ENCODE peak calls at places on chromosomes 7 and 10, in five cellular contexts. I, B, F, Z and R are unnamed samples.

GRCh38 chr10:88946965-88947590 is 5.5 kb downstream of the ACTA2 start:
- DNase-seq in I (no peak), F (no peak), B (no peak), Z (no peak), R (no peak)

GRCh38 chr7:44961844-44962482 is 16.9 kb downstream of the MYO1G start:
- DNase-seq in I (no peak), F (no peak), B (no peak), Z (no peak), R (no peak)

GRCh38 chr7:278081-278480 is 11.9 kb upstream of the FOXL3 start:
- DNase-seq in F (no peak), Z (no peak), I (no peak), B (no peak), R (no peak)

GRCh38 chr7:116732788-116733709 is 61.1 kb downstream of the MET start:
- DNase-seq in F (no peak), I (no peak), Z (no peak), B (peak), R (no peak)

GRCh38 chr7:158847451-158847866 is 8.9 kb upstream of the DYNC2I1 start:
- DNase-seq in B (no peak), I (no peak), F (no peak), Z (no peak), R (no peak)

GRCh38 chr7:130695840-130696239 is 9.5 kb upstream of the TSGA13 start:
- DNase-seq in F (peak), Z (no peak), B (peak), I (no peak), R (peak)

GRCh38 chr10:111455776-111456426 is 379.1 kb downstream of the ADRA2A start:
- DNase-seq in I (no peak), Z (no peak), B (no peak), F (no peak), R (no peak)

GRCh38 chr7:47283497-47284131 is 298.3 kb downstream of the TNS3 start:
- DNase-seq in Z (no peak), I (no peak), F (no peak), B (peak), R (peak)

GRCh38 chr10:6743291-6743849 is 163.3 kb upstream of the PRKCQ start:
- DNase-seq in F (no peak), I (no peak), B (no peak), Z (no peak), R (no peak)

GRCh38 chr10:99619851-99620712 is at the start of gene SLC25A28:
- DNase-seq in I (peak), Z (peak), F (peak), B (peak), R (peak)

GRCh38 chr10:83333566-83333965 is 805.7 kb upstream of the GHITM start:
- DNase-seq in B (no peak), I (no peak), F (no peak), Z (no peak), R (no peak)

GRCh38 chr7:18474944-18475343 is 20.6 kb upstream of the HDAC9 start:
- DNase-seq in Z (no peak), I (no peak), B (no peak), F (no peak), R (no peak)

GRCh38 chr7:18472161-18472483 is 23.4 kb upstream of the HDAC9 start:
- DNase-seq in F (no peak), B (no peak), I (no peak), Z (no peak), R (no peak)

GRCh38 chr7:18471476-18472160 is 23.9 kb upstream of the HDAC9 start:
- DNase-seq in B (no peak), F (no peak), I (no peak), Z (no peak), R (no peak)

GRCh38 chr7:18473119-18473518 is 22.4 kb upstream of the HDAC9 start:
- DNase-seq in B (no peak), F (no peak), Z (no peak), I (no peak), R (no peak)

DNA sequence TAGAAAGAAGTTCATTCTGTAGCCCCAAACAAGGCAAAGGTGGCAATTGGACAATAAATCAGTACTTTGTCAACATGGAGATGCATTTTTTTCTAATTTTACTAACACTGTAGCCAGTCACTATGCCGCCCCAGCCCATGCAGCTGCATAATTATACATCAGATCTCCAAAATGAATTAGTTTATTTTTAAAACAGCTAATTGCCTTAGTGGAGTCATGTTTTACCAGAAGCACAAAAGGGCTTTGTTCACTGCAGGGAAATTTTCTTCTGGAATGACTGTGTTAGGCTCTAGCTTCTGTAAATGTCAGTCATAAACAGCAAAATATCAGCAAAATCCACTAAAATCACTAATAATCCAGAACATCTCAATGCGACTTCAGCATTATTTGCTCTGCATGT is 20.1 kb upstream of the HDAC9 start:
- DNase-seq in B (no peak), F (no peak), I (no peak), Z (no peak), R (no peak)
- TF ChIP-seq SRF in B (no peak), F (no peak), I (no peak), Z (no peak), R (no peak)

GRCh38 chr7:101940830-101941229 is 123.4 kb downstream of the CUX1 start:
- DNase-seq in F (no peak), I (peak), B (no peak), Z (no peak), R (no peak)
- TF ChIP-seq SIN3A in F (no peak), I (no peak), B (no peak), Z (no peak), R (no peak)

GRCh38 chr7:32479574-32480200 is 10.5 kb downstream of the LSM5 start:
- DNase-seq in Z (no peak), B (peak), F (peak), I (peak), R (peak)
- TF ChIP-seq SRF in Z (no peak), B (no peak), F (no peak), I (no peak), R (no peak)

DNA sequence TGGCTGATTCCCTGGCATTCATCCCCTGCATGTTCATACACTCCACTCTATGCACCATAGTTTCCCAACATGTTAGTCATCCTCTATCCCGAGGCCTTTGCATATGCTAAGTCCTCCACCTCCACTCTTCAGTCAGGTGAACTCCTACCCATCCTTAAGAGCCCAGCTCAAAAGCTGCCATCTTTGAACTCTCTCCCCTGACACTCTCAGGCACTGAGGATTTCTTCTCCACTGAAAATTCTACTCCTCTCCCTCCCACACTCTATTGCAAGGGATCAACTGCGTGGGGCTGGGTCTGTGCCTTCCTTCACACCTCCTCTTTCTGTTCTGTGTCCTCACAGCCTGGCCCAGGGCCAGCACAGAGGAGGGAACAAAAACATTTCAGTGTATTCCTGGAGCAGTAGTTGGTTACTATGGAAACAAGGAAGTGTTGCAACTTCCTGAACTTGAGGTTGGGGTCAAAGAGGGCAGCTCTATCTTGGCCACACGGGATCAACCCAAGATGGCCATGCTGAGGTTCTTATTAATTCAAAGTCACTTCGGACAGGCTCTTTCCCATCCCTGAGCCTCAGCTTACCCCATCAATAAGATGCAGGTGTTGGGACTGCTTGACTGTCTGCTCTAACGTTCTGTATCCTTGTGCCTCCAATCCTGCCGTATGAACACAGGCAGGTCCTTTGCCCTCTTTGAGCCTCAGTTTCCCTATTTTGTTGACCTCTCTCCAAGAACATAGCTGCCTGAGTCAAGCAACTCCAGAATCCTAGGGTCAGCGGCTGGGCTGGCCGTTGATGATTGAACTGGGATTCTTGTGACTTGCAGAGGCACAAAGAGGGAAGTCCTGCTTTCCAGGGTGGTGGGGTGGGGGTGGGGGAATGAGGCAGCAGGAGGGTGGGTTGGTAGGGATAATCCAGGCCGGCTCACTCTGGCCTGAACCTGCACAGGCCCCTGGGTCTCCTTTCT is 15.5 kb downstream of the ZMIZ1 start:
- DNase-seq in I (no peak), B (peak), Z (no peak), F (peak), R (no peak)
- TF ChIP-seq SIN3A in I (no peak), B (no peak), Z (no peak), F (no peak), R (no peak)

GRCh38 chr10:124578231-124579002 is 116.8 kb downstream of the LHPP start:
- DNase-seq in F (no peak), I (no peak), B (no peak), Z (no peak), R (no peak)

GRCh38 chr10:124577651-124578050 is 116.0 kb downstream of the LHPP start:
- DNase-seq in I (no peak), Z (no peak), F (no peak), B (no peak), R (no peak)

GRCh38 chr10:124576526-124577420 is 115.2 kb downstream of the LHPP start:
- DNase-seq in Z (no peak), B (no peak), F (no peak), I (no peak), R (no peak)

GRCh38 chr10:124575107-124576035 is 113.7 kb downstream of the LHPP start:
- DNase-seq in F (no peak), B (no peak), I (no peak), Z (no peak), R (no peak)

GRCh38 chr10:124579003-124579384 is 117.4 kb downstream of the LHPP start:
- DNase-seq in I (no peak), F (no peak), B (no peak), Z (no peak), R (no peak)
- TF ChIP-seq SRF in I (no peak), F (no peak), B (no peak), Z (no peak), R (no peak)

GRCh38 chr7:36396150-36396549 is 6.5 kb downstream of the ANLN start:
- DNase-seq in F (no peak), Z (no peak), I (no peak), B (no peak), R (no peak)
- TF ChIP-seq SIN3A in F (no peak), Z (no peak), I (no peak), B (no peak), R (no peak)